ENCODE peak calls at places on chromosomes 3 and 15, in eight cellular contexts. K is heart left ventricle; D is lower leg skin; S is CD4-positive, alpha-beta T cell; L is fibroblast of mammary gland; V is astrocyte; T is natural killer cell; P is AG04450. E is an unnamed sample.

GRCh38 chr3:9730747-9731205 is 759 bp upstream of the BRPF1 start:
- DNase-seq in K (no peak), D (no peak), S (no peak), L (no peak), V (peak; percentile 61), T (no peak), P (peak; percentile 6), E (no peak)

GRCh38 chr3:77541203-77541922 is 501.5 kb downstream of the ROBO2 start:
- DNase-seq in K (no peak), D (no peak), S (no peak), L (no peak), V (no peak), T (no peak), P (no peak), E (no peak)

GRCh38 chr3:101870138-101870537 is 20.8 kb downstream of the NFKBIZ start:
- DNase-seq in K (no peak), D (no peak), S (no peak), L (peak; percentile 31), V (no peak), T (no peak), P (no peak), E (no peak)

GRCh38 chr3:157840513-157840912 is 265.7 kb downstream of the SHOX2 start:
- DNase-seq in K (no peak), D (no peak), S (no peak), L (no peak), V (no peak), T (no peak), P (no peak), E (no peak)

GRCh38 chr3:147702499-147702898 is 293.3 kb downstream of the ZIC1 start:
- DNase-seq in K (no peak), D (no peak), S (no peak), L (peak; percentile 21), V (peak; percentile 43), T (no peak), P (no peak), E (no peak)

GRCh38 chr3:85586018-85586417 is 627.2 kb downstream of the CADM2 start:
- DNase-seq in K (no peak), D (no peak), S (no peak), L (no peak), V (no peak), T (no peak), P (no peak), E (no peak)

GRCh38 chr3:129560931-129561594 is 18.1 kb downstream of the H1-8 start:
- DNase-seq in K (peak; percentile 90), D (peak; percentile 96), S (no peak), L (peak; percentile 79), V (peak; percentile 58), T (no peak), P (peak; percentile 36), E (no peak)

GRCh38 chr3:67940200-67940952 is 286.0 kb upstream of the SUCLG2 start:
- DNase-seq in K (no peak), D (no peak), S (no peak), L (no peak), V (no peak), T (no peak), P (no peak), E (no peak)

GRCh38 chr15:58748040-58748786 is 1.3 kb downstream of the ADAM10 start:
- DNase-seq in K (no peak), D (no peak), S (no peak), L (no peak), V (no peak), T (no peak), P (no peak), E (no peak)

GRCh38 chr3:27721717-27722564 is at the start of gene EOMES:
- DNase-seq in K (peak; percentile 72), D (no peak), S (peak; percentile 56), L (peak; percentile 31), V (peak; percentile 22), T (peak; percentile 67), P (no peak), E (no peak)
- TF ChIP-seq CTCF in K (no peak), D (no peak), S (no peak), L (no peak), V (no peak), T (peak; percentile 59), P (no peak), E (peak; percentile 68)

DNA sequence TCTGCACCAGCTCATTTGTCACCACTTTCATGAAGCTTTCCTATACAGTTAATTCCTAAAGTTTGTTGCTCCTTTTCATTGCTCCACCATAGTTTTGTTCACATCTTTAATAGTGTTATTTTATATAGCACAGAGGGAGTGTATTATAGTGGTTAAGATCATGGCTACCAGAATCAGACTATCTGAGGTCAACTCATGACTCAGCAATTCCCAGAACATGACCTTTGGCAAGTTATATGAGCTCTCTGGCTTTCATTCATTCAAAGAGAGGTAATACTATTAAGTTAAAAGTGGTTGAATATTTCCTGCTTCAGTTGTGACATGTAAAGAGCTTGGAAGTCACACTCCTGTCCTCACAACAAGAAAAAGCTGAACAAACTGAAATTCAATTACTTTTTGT is 1073.5 kb downstream of the NAALADL2 start:
- DNase-seq in K (no peak), D (no peak), S (no peak), L (peak; percentile 52), V (peak; percentile 34), T (no peak), P (no peak), E (no peak)
- TF ChIP-seq CTCF in K (no peak), D (no peak), S (no peak), L (no peak), V (no peak), T (no peak), P (no peak), E (no peak)

GRCh38 chr3:84136425-84136824 is 822.4 kb upstream of the CADM2 start:
- DNase-seq in K (no peak), D (no peak), S (no peak), L (no peak), V (no peak), T (no peak), P (no peak), E (no peak)
- TF ChIP-seq CTCF in K (no peak), D (no peak), S (no peak), L (no peak), V (peak; percentile 12), T (no peak), P (no peak), E (peak; percentile 52)

DNA sequence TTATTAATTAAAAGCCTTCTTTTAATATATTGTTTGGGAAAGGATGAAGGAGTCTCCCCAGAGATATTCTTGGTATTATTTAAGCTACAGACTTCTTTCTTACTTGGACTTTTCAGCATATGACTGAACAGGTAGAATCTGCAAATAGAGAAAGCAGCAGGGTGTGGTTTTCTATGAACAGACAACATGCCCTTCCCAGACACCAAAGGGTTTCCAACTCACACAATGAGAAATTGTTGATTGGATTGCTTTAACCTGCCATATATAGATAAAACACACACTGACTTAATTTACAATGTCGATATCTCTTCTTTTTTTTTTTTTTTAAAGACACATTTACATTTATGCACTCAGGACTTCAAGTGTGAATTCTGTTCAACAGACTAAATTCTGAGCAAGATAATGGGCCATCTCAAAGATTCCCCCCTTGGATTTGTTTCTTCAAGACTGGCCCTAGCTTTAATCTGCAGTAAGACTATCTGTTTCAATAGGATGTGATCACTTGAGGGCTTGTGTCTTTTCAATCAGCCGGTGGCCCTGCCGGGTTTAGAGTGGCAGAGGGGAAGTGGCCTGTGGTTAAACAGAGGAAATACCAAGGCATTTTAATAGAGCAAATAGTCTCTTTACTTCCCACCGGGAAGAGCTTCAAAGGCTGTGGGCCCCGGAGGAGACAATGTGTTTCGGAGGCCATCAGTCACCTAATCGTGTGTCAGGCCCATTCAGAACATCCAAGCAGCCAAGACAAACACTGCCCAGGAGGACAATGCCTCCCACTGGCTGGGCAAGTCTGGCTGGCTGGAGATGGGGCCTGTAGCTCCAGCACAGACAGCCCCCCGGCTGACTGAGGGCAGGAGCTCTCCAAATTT is 6.1 kb downstream of the IL17RD start:
- DNase-seq in K (no peak), D (no peak), S (no peak), L (no peak), V (no peak), T (no peak), P (no peak), E (no peak)
- TF ChIP-seq CTCF in K (no peak), D (no peak), S (no peak), L (no peak), V (no peak), T (no peak), P (no peak), E (peak; percentile 21)

DNA sequence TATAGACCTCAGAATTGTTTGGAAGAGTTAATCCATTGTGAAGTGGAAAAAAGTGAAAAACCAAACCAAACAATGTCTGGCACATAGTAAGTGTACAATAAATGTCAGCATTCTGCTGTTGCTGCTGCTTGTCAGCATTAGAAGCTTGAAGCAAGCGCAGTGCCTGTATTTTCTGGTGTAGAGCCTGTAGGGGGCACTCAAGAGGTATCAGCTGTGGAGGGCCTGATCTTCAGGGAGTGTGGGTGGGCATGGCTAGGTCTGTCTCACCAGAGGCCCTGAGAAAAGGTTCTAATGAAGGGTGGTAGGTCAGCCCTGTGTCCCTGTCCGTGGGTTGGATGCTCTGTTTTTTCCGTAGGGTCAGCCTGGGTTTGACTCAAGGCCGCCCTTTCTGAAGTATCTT is 3.6 kb downstream of the ADAMTSL3 start:
- DNase-seq in K (no peak), D (no peak), S (no peak), L (peak; percentile 6), V (no peak), T (no peak), P (no peak), E (no peak)
- TF ChIP-seq CTCF in K (peak; percentile 38), D (no peak), S (no peak), L (peak; percentile 25), V (no peak), T (no peak), P (peak; percentile 13), E (peak; percentile 54)